ENCODE peak calls at places on chromosomes 3 and 15, in nine cellular contexts. H is HL-60; Q is CD8-positive, alpha-beta memory T cell; L is heart left ventricle; I is gastrocnemius medialis; E is fibroblast of the aortic adventitia; N is HAP-1; J is CD4-positive, alpha-beta memory T cell; U is GM23248. B is an unnamed sample.

GRCh38 chr15:90868261-90868689 is at the start of gene FURIN:
- DNase-seq in H (no peak), Q (no peak), L (no peak), I (no peak), E (no peak), N (no peak), J (no peak), U (no peak), B (no peak)

GRCh38 chr3:130925628-130926027 is 31.7 kb downstream of the ATP2C1 start:
- DNase-seq in H (peak; percentile 20), Q (no peak), L (no peak), I (no peak), E (peak; percentile 35), N (no peak), J (no peak), U (peak; percentile 40), B (no peak)

GRCh38 chr3:40179016-40179415 is 130.5 kb upstream of the EIF1B start:
- DNase-seq in H (peak; percentile 47), Q (no peak), L (peak; percentile 56), I (peak; percentile 32), E (peak; percentile 85), N (peak; percentile 61), J (peak; percentile 25), U (peak; percentile 79), B (no peak)

GRCh38 chr15:28962851-28963710 is 77.3 kb downstream of the APBA2 start:
- DNase-seq in H (no peak), Q (no peak), L (no peak), I (no peak), E (no peak), N (no peak), J (no peak), U (no peak), B (peak; percentile 6)

GRCh38 chr3:113166719-113167492 is 44.5 kb upstream of the BOC start:
- DNase-seq in H (no peak), Q (no peak), L (peak; percentile 50), I (peak; percentile 22), E (peak; percentile 69), N (peak; percentile 22), J (no peak), U (peak; percentile 66), B (peak; percentile 68)

GRCh38 chr3:86991840-86992430 is 986 bp upstream of the VGLL3 start:
- DNase-seq in H (no peak), Q (no peak), L (no peak), I (no peak), E (no peak), N (no peak), J (no peak), U (peak; percentile 74), B (peak; percentile 31)

GRCh38 chr3:57923101-57923500 is 85.1 kb upstream of the FLNB start:
- DNase-seq in H (no peak), Q (no peak), L (no peak), I (no peak), E (no peak), N (no peak), J (no peak), U (no peak), B (no peak)

GRCh38 chr3:111961461-111962269 is 17.2 kb upstream of the ABHD10 start:
- DNase-seq in H (no peak), Q (no peak), L (no peak), I (no peak), E (no peak), N (no peak), J (no peak), U (no peak), B (no peak)

GRCh38 chr15:56672721-56673120 is 60.6 kb downstream of the ZNF280D start:
- DNase-seq in H (no peak), Q (no peak), L (no peak), I (no peak), E (peak; percentile 57), N (no peak), J (no peak), U (peak; percentile 59), B (no peak)

GRCh38 chr3:66991478-66991877 is 6.6 kb upstream of the KBTBD8 start:
- DNase-seq in H (peak; percentile 39), Q (no peak), L (no peak), I (no peak), E (peak; percentile 96), N (no peak), J (no peak), U (peak; percentile 69), B (no peak)

GRCh38 chr3:8233938-8234337 is 267.7 kb upstream of the LMCD1 start:
- DNase-seq in H (no peak), Q (no peak), L (no peak), I (no peak), E (no peak), N (no peak), J (no peak), U (no peak), B (no peak)

GRCh38 chr15:61033938-61034792 is 194.9 kb downstream of the RORA start:
- DNase-seq in H (no peak), Q (no peak), L (no peak), I (no peak), E (peak; percentile 22), N (no peak), J (no peak), U (peak; percentile 44), B (no peak)

GRCh38 chr15:61036121-61036520 is 193.0 kb downstream of the RORA start:
- DNase-seq in H (peak; percentile 1), Q (no peak), L (no peak), I (no peak), E (no peak), N (no peak), J (no peak), U (no peak), B (no peak)

GRCh38 chr15:61037031-61037430 is 192.1 kb downstream of the RORA start:
- DNase-seq in H (no peak), Q (no peak), L (no peak), I (no peak), E (peak; percentile 87), N (no peak), J (no peak), U (peak; percentile 55), B (no peak)

GRCh38 chr15:61033319-61033718 is 195.8 kb downstream of the RORA start:
- DNase-seq in H (no peak), Q (no peak), L (no peak), I (no peak), E (no peak), N (no peak), J (no peak), U (no peak), B (no peak)

GRCh38 chr15:61034793-61035710 is 194.1 kb downstream of the RORA start:
- DNase-seq in H (no peak), Q (no peak), L (no peak), I (no peak), E (peak; percentile 90), N (no peak), J (no peak), U (peak; percentile 79), B (peak; percentile 56)
- H3K4me3 ChIP-seq in H (no peak overlapping the region), Q (no peak overlapping the region), L (no peak overlapping the region), I (no peak overlapping the region), E (no peak overlapping the region), N (no peak overlapping the region), J (no peak overlapping the region), U (peak overlapping the region; percentile 58), B (peak overlapping the region; percentile 9)

GRCh38 chr3:179562467-179563297 is at the start of gene ACTL6A:
- DNase-seq in H (peak; percentile 100), Q (peak; percentile 96), L (peak; percentile 100), I (peak; percentile 100), E (peak; percentile 99), N (peak; percentile 98), J (peak; percentile 96), U (peak; percentile 99), B (peak; percentile 99)

GRCh38 chr3:179560791-179561190 is 1.9 kb upstream of the ACTL6A start:
- DNase-seq in H (no peak), Q (no peak), L (no peak), I (no peak), E (no peak), N (no peak), J (no peak), U (peak; percentile 9), B (no peak)

GRCh38 chr3:179563298-179563934 is 690 bp downstream of the ACTL6A start:
- DNase-seq in H (peak; percentile 85), Q (peak; percentile 57), L (peak; percentile 71), I (peak; percentile 30), E (peak; percentile 66), N (peak; percentile 58), J (peak; percentile 63), U (peak; percentile 96), B (peak; percentile 89)

DNA sequence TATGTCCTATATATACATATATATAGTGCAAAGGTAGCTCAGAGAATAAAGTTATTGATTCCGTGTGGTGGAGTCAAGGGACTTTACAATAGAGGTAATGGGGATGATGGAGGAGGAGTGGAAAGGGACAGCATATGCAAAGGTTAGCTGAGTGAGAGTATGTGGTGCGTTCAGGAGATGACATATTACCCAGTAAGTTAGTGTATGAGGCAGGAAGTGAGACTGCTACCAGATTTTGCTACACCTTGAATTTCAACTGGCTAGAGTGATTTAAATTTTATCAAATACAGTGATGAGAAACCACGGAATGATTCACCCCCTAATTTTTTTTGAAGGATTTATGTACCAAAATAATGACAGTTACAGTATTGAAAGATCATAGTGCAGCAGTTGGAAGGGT is 2.8 kb downstream of the ACTL6A start:
- DNase-seq in H (no peak), Q (no peak), L (no peak), I (no peak), E (no peak), N (no peak), J (no peak), U (no peak), B (no peak)
- H3K4me3 ChIP-seq in H (no peak overlapping the region), Q (no peak overlapping the region), L (no peak overlapping the region), I (no peak overlapping the region), E (no peak overlapping the region), N (no peak overlapping the region), J (no peak overlapping the region), U (no peak overlapping the region), B (no peak overlapping the region)

DNA sequence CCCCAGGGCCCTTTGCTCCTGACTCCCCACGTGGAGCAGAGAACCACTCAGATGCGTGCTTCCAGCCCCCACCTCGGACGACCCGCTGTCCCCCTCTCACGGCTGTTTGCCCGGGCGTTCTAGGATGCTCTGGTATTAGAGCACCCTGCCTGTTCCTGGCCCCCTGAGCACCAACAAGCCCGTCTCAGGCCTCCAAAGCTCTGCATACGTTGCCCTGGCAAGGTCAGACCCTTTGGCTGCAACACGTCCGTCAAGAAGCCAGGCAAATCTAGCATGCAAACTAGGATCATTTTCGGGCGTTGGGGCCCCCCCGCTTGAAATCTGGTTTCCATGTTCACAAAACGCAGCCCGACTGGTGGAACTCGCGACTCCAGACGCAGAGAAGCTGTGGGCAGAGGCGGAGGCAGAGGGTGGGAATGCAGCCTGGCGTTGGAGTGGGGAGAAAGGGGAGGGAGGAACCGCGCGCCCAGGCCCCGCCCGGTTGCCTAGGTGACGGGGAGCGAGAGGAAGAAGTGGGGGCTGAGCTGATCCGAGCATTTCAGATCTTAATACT is 86.2 kb upstream of the PIAS1 start:
- DNase-seq in H (peak; percentile 48), Q (no peak), L (peak; percentile 82), I (peak; percentile 26), E (peak; percentile 53), N (peak; percentile 83), J (no peak), U (peak; percentile 62), B (peak; percentile 64)
- H3K4me3 ChIP-seq in H (no peak overlapping the region), Q (no peak overlapping the region), L (no peak overlapping the region), I (peak overlapping the region; percentile 58), E (peak overlapping the region; percentile 56), N (peak overlapping the region; percentile 12), J (no peak overlapping the region), U (peak overlapping the region; percentile 64), B (peak overlapping the region; percentile 70)

DNA sequence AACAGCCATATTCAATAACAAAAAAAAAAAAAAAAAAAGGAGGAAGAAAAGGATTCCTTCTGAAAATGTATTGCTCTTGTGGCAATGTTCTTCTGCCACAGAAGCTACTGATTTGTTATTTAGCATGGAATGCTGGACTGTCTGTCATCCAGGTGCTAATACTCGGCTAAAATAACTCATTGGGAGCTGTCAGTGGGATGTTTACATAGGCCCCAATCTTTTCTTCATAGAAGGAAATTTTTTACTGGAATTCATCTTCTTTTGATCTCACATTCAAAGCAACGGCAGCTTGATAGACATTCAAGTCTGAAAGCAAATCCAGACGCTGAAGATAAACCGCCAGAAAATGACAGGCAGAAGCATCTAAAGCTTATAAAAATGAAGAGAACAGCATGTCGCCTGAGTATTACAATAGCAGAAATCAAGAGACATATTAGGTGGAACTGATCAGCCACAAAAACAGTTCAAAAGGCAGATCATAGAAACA is 452.1 kb downstream of the FOXP1 start:
- DNase-seq in H (no peak), Q (no peak), L (no peak), I (no peak), E (no peak), N (peak; percentile 29), J (no peak), U (no peak), B (no peak)
- H3K4me3 ChIP-seq in H (no peak overlapping the region), Q (peak overlapping the region; percentile 61), L (no peak overlapping the region), I (peak overlapping the region; percentile 69), E (no peak overlapping the region), N (no peak overlapping the region), J (peak overlapping the region; percentile 59), U (no peak overlapping the region), B (no peak overlapping the region)

B was measured in osteoblast.